ENCODE peak calls at places on chromosomes 3 and 15, in four cellular contexts. J is EL, Q is NCI-H345, C is H7. O is an unnamed sample.

GRCh38 chr3:140008693-140008980 is 73.7 kb downstream of the CLSTN2 start:
- DNase-seq in J (no peak), Q (no peak), C (no peak), O (no peak)

GRCh38 chr3:138263104-138263503 is 66.5 kb downstream of the NME9 start:
- DNase-seq in J (no peak), Q (no peak), C (no peak), O (no peak)

GRCh38 chr3:46372492-46373359 is 2.0 kb downstream of the CCR5 start:
- DNase-seq in J (peak; percentile 36), Q (no peak), C (no peak), O (peak; percentile 34)

GRCh38 chr3:126903521-126903920 is 79.4 kb upstream of the PLXNA1 start:
- DNase-seq in J (no peak), Q (no peak), C (no peak), O (no peak)

GRCh38 chr3:142087676-142088075 is 61.7 kb downstream of the TFDP2 start:
- DNase-seq in J (peak; percentile 90), Q (no peak), C (no peak), O (peak; percentile 70)

GRCh38 chr3:11455977-11456376 is 183.8 kb downstream of the ATG7 start:
- DNase-seq in J (peak; percentile 96), Q (no peak), C (no peak), O (peak; percentile 36)

GRCh38 chr15:63056843-63057242 is 14.3 kb downstream of the TPM1 start:
- DNase-seq in J (no peak), Q (no peak), C (no peak), O (no peak)

GRCh38 chr3:69930564-69930963 is 69.0 kb upstream of the SAMMSON start:
- DNase-seq in J (no peak), Q (no peak), C (no peak), O (no peak)

GRCh38 chr15:59991919-59992318 is 12.2 kb upstream of the FOXB1 start:
- DNase-seq in J (no peak), Q (peak; percentile 85), C (no peak), O (no peak)

GRCh38 chr3:15405448-15406050 is 21.8 kb downstream of the METTL6 start:
- DNase-seq in J (peak; percentile 52), Q (peak; percentile 17), C (peak; percentile 52), O (peak; percentile 70)

GRCh38 chr3:12716605-12717121 is 42.4 kb downstream of the TMEM40 start:
- DNase-seq in J (peak; percentile 12), Q (no peak), C (no peak), O (no peak)

O was measured in GM03348.